ENCODE peak calls at places on chromosomes 13 and 19, in eight cellular contexts. N, H, P, M, D, L, S and Y are unnamed samples.

GRCh38 chr19:10929402-10929794 is 787 bp downstream of the TIMM29 start:
- DNase-seq in N (no peak), H (no peak), P (peak), M (no peak), D (no peak), L (no peak), S (peak), Y (no peak)

GRCh38 chr13:108816381-108816780 is 187.0 kb downstream of the MYO16 start:
- DNase-seq in N (no peak), H (no peak), P (no peak), M (no peak), D (no peak), L (peak), S (no peak), Y (no peak)

GRCh38 chr19:1410136-1410786 is 2.9 kb downstream of the DAZAP1 start:
- DNase-seq in N (no peak), H (no peak), P (no peak), M (no peak), D (peak), L (peak), S (no peak), Y (peak)

GRCh38 chr19:36436531-36436930 is 18.1 kb upstream of the ZFP82 start:
- DNase-seq in N (no peak), H (no peak), P (peak), M (no peak), D (peak), L (peak), S (no peak), Y (no peak)

GRCh38 chr13:102680842-102681725 is 13.8 kb downstream of the METTL21C start:
- DNase-seq in N (no peak), H (no peak), P (no peak), M (no peak), D (no peak), L (no peak), S (no peak), Y (peak)

GRCh38 chr19:1119475-1120217 is 15.9 kb downstream of the GPX4 start:
- DNase-seq in N (no peak), H (no peak), P (no peak), M (no peak), D (no peak), L (no peak), S (peak), Y (no peak)

GRCh38 chr19:1473056-1473400 is 6.0 kb downstream of the C19orf25 start:
- DNase-seq in N (no peak), H (no peak), P (no peak), M (no peak), D (no peak), L (no peak), S (no peak), Y (no peak)

GRCh38 chr19:10510301-10510802 is 6.9 kb downstream of the S1PR5 start:
- DNase-seq in N (no peak), H (no peak), P (peak), M (no peak), D (no peak), L (no peak), S (no peak), Y (no peak)

GRCh38 chr13:24228852-24229458 is 68.4 kb downstream of the SPATA13 start:
- DNase-seq in N (no peak), H (peak), P (peak), M (no peak), D (peak), L (peak), S (no peak), Y (peak)

GRCh38 chr13:112057736-112058518 is 9.0 kb upstream of the SOX1 start:
- DNase-seq in N (no peak), H (no peak), P (peak), M (no peak), D (no peak), L (no peak), S (peak), Y (no peak)

GRCh38 chr19:44748426-44749254 is at the start of gene BCL3:
- DNase-seq in N (peak), H (peak), P (peak), M (peak), D (no peak), L (no peak), S (peak), Y (no peak)

GRCh38 chr19:10780368-10780767 is 55.6 kb downstream of the TMED1 start:
- DNase-seq in N (peak), H (no peak), P (no peak), M (no peak), D (peak), L (peak), S (no peak), Y (peak)

GRCh38 chr13:97798836-97799235 is 154.6 kb upstream of the IPO5 start:
- DNase-seq in N (no peak), H (no peak), P (no peak), M (no peak), D (no peak), L (peak), S (no peak), Y (peak)

GRCh38 chr19:14450168-14450874 is 17.2 kb downstream of the PKN1 start:
- DNase-seq in N (no peak), H (no peak), P (peak), M (no peak), D (peak), L (peak), S (no peak), Y (no peak)

GRCh38 chr19:23515551-23515950 is 120.3 kb upstream of the ZNF91 start:
- DNase-seq in N (no peak), H (no peak), P (no peak), M (no peak), D (no peak), L (no peak), S (no peak), Y (no peak)

GRCh38 chr13:113932060-113932459 is 41.8 kb downstream of the C13orf46 start:
- DNase-seq in N (peak), H (no peak), P (no peak), M (peak), D (no peak), L (no peak), S (peak), Y (no peak)

GRCh38 chr13:109989686-109990085 is 203.3 kb upstream of the IRS2 start:
- DNase-seq in N (no peak), H (no peak), P (no peak), M (no peak), D (peak), L (peak), S (no peak), Y (peak)

GRCh38 chr13:111051656-111052232 is 63.4 kb upstream of the ARHGEF7 start:
- DNase-seq in N (no peak), H (no peak), P (no peak), M (no peak), D (no peak), L (no peak), S (no peak), Y (no peak)

GRCh38 chr13:72194531-72194930 is 327.5 kb upstream of the DACH1 start:
- DNase-seq in N (no peak), H (no peak), P (no peak), M (no peak), D (no peak), L (peak), S (no peak), Y (no peak)

GRCh38 chr13:22198001-22198400 is 527.1 kb downstream of the FGF9 start:
- DNase-seq in N (no peak), H (no peak), P (no peak), M (peak), D (no peak), L (no peak), S (no peak), Y (no peak)

GRCh38 chr19:3365447-3366103 is 808 bp upstream of the NFIC start:
- DNase-seq in N (peak), H (no peak), P (no peak), M (peak), D (no peak), L (peak), S (peak), Y (peak)

GRCh38 chr19:4713384-4713951 is 10.2 kb downstream of the DPP9 start:
- DNase-seq in N (peak), H (peak), P (no peak), M (peak), D (peak), L (peak), S (no peak), Y (peak)

GRCh38 chr13:112828082-112828699 is 138.4 kb downstream of the ATP11A start:
- DNase-seq in N (no peak), H (no peak), P (peak), M (no peak), D (no peak), L (no peak), S (no peak), Y (no peak)

GRCh38 chr13:113962386-113962785 is 11.5 kb downstream of the C13orf46 start:
- DNase-seq in N (no peak), H (no peak), P (no peak), M (no peak), D (no peak), L (no peak), S (peak), Y (no peak)

GRCh38 chr13:27619711-27620376 is 485 bp downstream of the LNX2 start:
- DNase-seq in N (peak), H (no peak), P (peak), M (no peak), D (peak), L (peak), S (peak), Y (peak)

DNA sequence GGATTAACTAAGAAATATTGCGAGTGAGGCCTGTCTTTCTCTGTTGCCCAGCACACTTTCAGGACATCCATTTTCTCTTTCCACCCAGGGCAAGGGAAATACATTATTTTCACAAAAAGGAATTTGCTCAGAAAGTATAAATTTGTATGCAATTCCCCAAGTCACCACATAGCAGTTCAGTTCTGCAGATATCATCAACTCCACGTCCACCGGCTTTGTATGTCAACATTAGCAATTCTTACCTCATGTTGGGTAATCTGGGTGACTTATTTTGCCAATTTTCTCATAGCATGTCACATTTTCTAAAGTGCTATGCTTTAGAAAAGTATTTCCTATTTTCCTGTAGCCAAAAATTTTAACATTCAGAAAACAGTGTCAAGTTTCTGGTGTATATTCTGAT is 501.8 kb downstream of the EFNB2 start:
- DNase-seq in N (no peak), H (no peak), P (peak), M (no peak), D (peak), L (peak), S (no peak), Y (peak)
- TF ChIP-seq CTCF in N (no peak), H (peak), P (no peak), M (peak), D (peak), L (peak), S (no peak), Y (peak)

DNA sequence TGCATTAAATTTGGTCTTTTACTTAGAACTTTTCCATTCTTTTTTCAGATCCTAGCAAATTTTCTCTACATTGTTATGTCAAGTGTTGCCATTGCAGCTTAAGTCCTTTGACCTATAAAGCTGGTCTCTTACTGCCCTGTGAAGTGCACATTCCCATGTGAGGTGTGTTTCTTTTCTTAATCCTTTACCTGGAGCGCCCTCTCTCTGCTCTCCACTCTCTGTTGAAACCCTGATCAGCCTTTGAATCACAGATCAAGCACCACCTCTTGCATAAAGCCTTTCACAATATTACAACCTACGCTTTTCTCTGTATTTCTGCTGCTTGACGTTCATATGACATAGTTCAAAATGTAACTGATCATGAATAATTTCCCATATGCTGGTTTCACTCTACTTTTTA is 84.8 kb downstream of the PCDH17 start:
- DNase-seq in N (no peak), H (no peak), P (peak), M (no peak), D (no peak), L (no peak), S (no peak), Y (no peak)
- TF ChIP-seq CTCF in N (no peak), H (no peak), P (peak), M (no peak), D (peak), L (no peak), S (no peak), Y (no peak)

GRCh38 chr19:18771328-18772242 is 19.5 kb downstream of the COMP start:
- DNase-seq in N (no peak), H (no peak), P (peak), M (no peak), D (no peak), L (no peak), S (no peak), Y (no peak)
- TF ChIP-seq CTCF in N (no peak), H (no peak), P (peak), M (no peak), D (peak), L (peak), S (no peak), Y (peak)

DNA sequence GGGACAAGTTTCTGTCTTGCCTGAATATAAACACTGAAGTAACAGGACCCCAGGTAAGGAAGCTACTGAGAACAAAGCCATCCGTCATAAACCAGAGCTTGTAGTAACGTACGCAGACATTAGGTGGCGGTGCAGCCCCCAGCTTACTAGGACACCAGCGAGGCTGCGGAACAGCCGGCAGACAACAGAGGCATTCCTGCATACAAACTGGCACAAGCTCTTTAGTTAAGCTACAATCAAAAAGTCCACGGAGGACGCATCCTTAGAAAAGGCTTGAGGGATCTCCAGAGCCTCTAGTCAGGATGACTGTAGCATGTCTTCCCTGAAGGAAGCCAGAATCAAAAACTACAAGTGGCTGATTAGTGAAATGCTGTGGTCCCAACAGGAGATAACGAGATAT is 26.2 kb downstream of the ZNF160 start:
- DNase-seq in N (peak), H (no peak), P (peak), M (no peak), D (peak), L (peak), S (no peak), Y (peak)
- TF ChIP-seq CTCF in N (peak), H (peak), P (peak), M (no peak), D (peak), L (peak), S (peak), Y (peak)

DNA sequence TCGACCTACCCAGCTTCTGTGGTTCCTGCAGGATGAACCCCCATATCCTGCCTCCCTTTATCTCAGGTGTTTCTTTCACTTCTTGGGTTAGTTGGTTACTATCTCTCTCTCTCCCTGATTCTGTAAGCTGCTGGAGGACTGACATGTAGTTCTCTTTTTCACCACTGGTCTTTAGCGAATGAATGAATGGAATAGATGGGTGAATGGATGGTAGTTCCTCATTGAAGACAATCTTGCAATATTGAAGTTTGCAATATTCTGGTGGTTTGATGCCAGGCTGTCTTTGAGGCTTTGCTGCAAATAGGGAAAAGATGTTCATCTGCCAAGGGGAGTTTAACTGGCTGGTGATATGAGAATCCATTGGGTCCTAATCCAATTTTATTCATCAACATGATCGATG is 120.2 kb downstream of the UBL3 start:
- DNase-seq in N (no peak), H (no peak), P (peak), M (no peak), D (no peak), L (no peak), S (no peak), Y (no peak)
- TF ChIP-seq CTCF in N (no peak), H (no peak), P (no peak), M (no peak), D (no peak), L (no peak), S (no peak), Y (no peak)

DNA sequence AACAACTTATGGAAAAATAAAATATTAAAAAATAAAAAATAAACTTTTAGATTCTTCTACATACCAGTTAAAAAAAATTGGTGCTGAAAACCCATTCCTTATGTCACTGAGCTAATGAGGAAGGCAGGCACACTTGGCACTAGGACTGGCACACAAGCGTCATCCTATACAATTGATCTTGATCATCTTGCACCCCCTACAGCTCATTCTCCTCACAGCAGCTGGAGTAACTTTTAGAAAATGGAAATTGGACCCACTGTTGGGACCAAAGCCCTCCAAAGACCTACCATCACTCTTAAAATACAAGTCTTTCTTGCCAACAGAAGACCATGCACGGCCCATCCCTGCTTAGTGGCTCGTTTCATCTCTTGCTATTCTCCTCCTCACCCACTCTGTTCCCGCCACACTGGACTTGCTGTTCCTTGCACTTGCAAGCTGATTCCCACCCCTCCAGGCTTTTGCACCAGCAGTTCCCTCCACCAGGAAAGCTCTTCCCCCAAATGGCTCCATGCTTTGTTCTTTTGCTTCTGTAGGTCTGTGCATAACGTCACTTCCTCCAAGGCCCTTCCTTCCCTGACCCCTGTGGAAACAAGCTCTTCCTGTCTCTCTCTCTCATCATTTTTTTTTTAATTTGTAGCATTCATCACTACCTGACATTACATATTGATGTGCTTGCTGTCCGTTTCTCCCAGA is 11.6 kb downstream of the CTU1 start:
- DNase-seq in N (no peak), H (no peak), P (peak), M (no peak), D (no peak), L (no peak), S (peak), Y (no peak)
- TF ChIP-seq CTCF in N (peak), H (no peak), P (peak), M (no peak), D (peak), L (peak), S (no peak), Y (peak)

DNA sequence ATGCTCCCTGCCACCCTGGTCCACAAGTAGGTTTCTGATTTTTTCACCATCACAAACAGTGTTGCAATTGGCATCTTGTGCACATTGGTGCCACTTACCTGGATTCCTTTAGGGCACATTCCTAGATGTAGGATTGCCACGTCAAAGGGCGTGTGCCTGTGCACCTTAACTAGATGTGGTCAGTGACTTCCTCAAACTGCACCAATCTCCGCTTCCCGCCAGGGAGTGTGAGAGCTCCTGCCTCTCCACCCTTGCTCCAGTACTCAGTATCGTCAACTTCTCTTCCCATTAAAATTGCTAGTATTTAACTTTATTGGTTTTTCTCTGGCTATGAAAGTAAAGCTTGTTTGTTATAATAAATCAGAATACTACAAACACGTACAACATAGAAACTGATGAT is 23.2 kb downstream of the CCNE1 start:
- DNase-seq in N (no peak), H (no peak), P (no peak), M (no peak), D (no peak), L (no peak), S (no peak), Y (no peak)
- TF ChIP-seq CTCF in N (no peak), H (no peak), P (no peak), M (no peak), D (no peak), L (no peak), S (no peak), Y (no peak)